ENCODE peak calls at places on chromosome 12, in eight cellular contexts. One of them, this sample, is unnamed.

GRCh38 chr12:38586652-38587219 is 270.2 kb downstream of the ALG10B start:
- DNase-seq in endothelial cell: no peak
- DNase-seq in NCI-H1092: no peak
- DNase-seq in BJ: no peak
- DNase-seq in GF-D8: no peak
- DNase-seq in stimulated activated CD8-positive, alpha-beta memory T cell treated with anti-CD3 and anti-CD28 coated beads, Interleukin-15, amount 100 ng/mL, for 4 hours: no peak
- DNase-seq in SW480: no peak
- DNase-seq in left cardiac atrium: no peak
- DNase-seq in this sample: no peak

GRCh38 chr12:8709124-8709830 is 11.5 kb downstream of the RIMKLB start:
- DNase-seq in GF-D8: no peak
- DNase-seq in NCI-H1092: no peak
- DNase-seq in stimulated activated CD8-positive, alpha-beta memory T cell treated with anti-CD3 and anti-CD28 coated beads, Interleukin-15, amount 100 ng/mL, for 4 hours: no peak
- DNase-seq in BJ: peak
- DNase-seq in left cardiac atrium: no peak
- DNase-seq in SW480: no peak
- DNase-seq in endothelial cell: no peak
- DNase-seq in this sample: no peak

GRCh38 chr12:126719886-126720666 is 1546.9 kb upstream of the TMEM132C start:
- DNase-seq in left cardiac atrium: no peak
- DNase-seq in SW480: no peak
- DNase-seq in endothelial cell: no peak
- DNase-seq in NCI-H1092: no peak
- DNase-seq in BJ: no peak
- DNase-seq in GF-D8: no peak
- DNase-seq in stimulated activated CD8-positive, alpha-beta memory T cell treated with anti-CD3 and anti-CD28 coated beads, Interleukin-15, amount 100 ng/mL, for 4 hours: no peak
- DNase-seq in this sample: no peak

GRCh38 chr12:2341871-2342270 is 289.1 kb downstream of the CACNA1C start:
- DNase-seq in stimulated activated CD8-positive, alpha-beta memory T cell treated with anti-CD3 and anti-CD28 coated beads, Interleukin-15, amount 100 ng/mL, for 4 hours: no peak
- DNase-seq in left cardiac atrium: no peak
- DNase-seq in NCI-H1092: no peak
- DNase-seq in endothelial cell: no peak
- DNase-seq in GF-D8: peak
- DNase-seq in BJ: peak
- DNase-seq in SW480: no peak
- DNase-seq in this sample: peak

GRCh38 chr12:59383426-59383822 is 212.4 kb upstream of the SLC16A7 start:
- DNase-seq in SW480: no peak
- DNase-seq in stimulated activated CD8-positive, alpha-beta memory T cell treated with anti-CD3 and anti-CD28 coated beads, Interleukin-15, amount 100 ng/mL, for 4 hours: no peak
- DNase-seq in NCI-H1092: no peak
- DNase-seq in BJ: peak
- DNase-seq in endothelial cell: no peak
- DNase-seq in left cardiac atrium: no peak
- DNase-seq in GF-D8: no peak
- DNase-seq in this sample: peak

GRCh38 chr12:113802000-113802749 is 163.9 kb downstream of the RBM19 start:
- DNase-seq in GF-D8: no peak
- DNase-seq in left cardiac atrium: no peak
- DNase-seq in BJ: no peak
- DNase-seq in SW480: no peak
- DNase-seq in endothelial cell: no peak
- DNase-seq in stimulated activated CD8-positive, alpha-beta memory T cell treated with anti-CD3 and anti-CD28 coated beads, Interleukin-15, amount 100 ng/mL, for 4 hours: no peak
- DNase-seq in NCI-H1092: no peak
- DNase-seq in this sample: no peak

GRCh38 chr12:52200086-52200782 is 8.4 kb upstream of the KRT80 start:
- DNase-seq in SW480: no peak
- DNase-seq in BJ: no peak
- DNase-seq in stimulated activated CD8-positive, alpha-beta memory T cell treated with anti-CD3 and anti-CD28 coated beads, Interleukin-15, amount 100 ng/mL, for 4 hours: no peak
- DNase-seq in NCI-H1092: no peak
- DNase-seq in left cardiac atrium: peak
- DNase-seq in endothelial cell: no peak
- DNase-seq in GF-D8: no peak
- DNase-seq in this sample: no peak

GRCh38 chr12:79482921-79483320 is 207.8 kb downstream of the PAWR start:
- DNase-seq in GF-D8: no peak
- DNase-seq in SW480: no peak
- DNase-seq in stimulated activated CD8-positive, alpha-beta memory T cell treated with anti-CD3 and anti-CD28 coated beads, Interleukin-15, amount 100 ng/mL, for 4 hours: no peak
- DNase-seq in endothelial cell: no peak
- DNase-seq in NCI-H1092: no peak
- DNase-seq in left cardiac atrium: no peak
- DNase-seq in BJ: no peak
- DNase-seq in this sample: no peak

GRCh38 chr12:6936642-6937480 is 6.8 kb upstream of the RNU7-1 start:
- DNase-seq in NCI-H1092: no peak
- DNase-seq in SW480: no peak
- DNase-seq in endothelial cell: no peak
- DNase-seq in BJ: no peak
- DNase-seq in left cardiac atrium: no peak
- DNase-seq in stimulated activated CD8-positive, alpha-beta memory T cell treated with anti-CD3 and anti-CD28 coated beads, Interleukin-15, amount 100 ng/mL, for 4 hours: no peak
- DNase-seq in GF-D8: no peak
- DNase-seq in this sample: no peak

GRCh38 chr12:130104596-130105253 is 57.5 kb upstream of the FZD10 start:
- DNase-seq in SW480: no peak
- DNase-seq in stimulated activated CD8-positive, alpha-beta memory T cell treated with anti-CD3 and anti-CD28 coated beads, Interleukin-15, amount 100 ng/mL, for 4 hours: no peak
- DNase-seq in left cardiac atrium: no peak
- DNase-seq in GF-D8: no peak
- DNase-seq in BJ: no peak
- DNase-seq in NCI-H1092: no peak
- DNase-seq in endothelial cell: no peak
- DNase-seq in this sample: no peak

GRCh38 chr12:48388430-48388829 is 37.7 kb upstream of the ZNF641 start:
- DNase-seq in BJ: peak
- DNase-seq in left cardiac atrium: no peak
- DNase-seq in SW480: no peak
- DNase-seq in endothelial cell: no peak
- DNase-seq in GF-D8: no peak
- DNase-seq in stimulated activated CD8-positive, alpha-beta memory T cell treated with anti-CD3 and anti-CD28 coated beads, Interleukin-15, amount 100 ng/mL, for 4 hours: no peak
- DNase-seq in NCI-H1092: no peak
- DNase-seq in this sample: no peak

GRCh38 chr12:55728185-55728931 is 451 bp downstream of the CD63 start:
- DNase-seq in left cardiac atrium: peak
- DNase-seq in NCI-H1092: no peak
- DNase-seq in SW480: peak
- DNase-seq in GF-D8: peak
- DNase-seq in BJ: no peak
- DNase-seq in endothelial cell: peak
- DNase-seq in stimulated activated CD8-positive, alpha-beta memory T cell treated with anti-CD3 and anti-CD28 coated beads, Interleukin-15, amount 100 ng/mL, for 4 hours: no peak
- DNase-seq in this sample: no peak

GRCh38 chr12:113684908-113685512 is 213.3 kb upstream of the LHX5 start:
- DNase-seq in NCI-H1092: no peak
- DNase-seq in left cardiac atrium: no peak
- DNase-seq in BJ: no peak
- DNase-seq in endothelial cell: no peak
- DNase-seq in GF-D8: no peak
- DNase-seq in SW480: no peak
- DNase-seq in stimulated activated CD8-positive, alpha-beta memory T cell treated with anti-CD3 and anti-CD28 coated beads, Interleukin-15, amount 100 ng/mL, for 4 hours: no peak
- DNase-seq in this sample: no peak

GRCh38 chr12:25337916-25338315 is 87.2 kb upstream of the KRAS start:
- DNase-seq in NCI-H1092: no peak
- DNase-seq in endothelial cell: no peak
- DNase-seq in GF-D8: no peak
- DNase-seq in SW480: no peak
- DNase-seq in stimulated activated CD8-positive, alpha-beta memory T cell treated with anti-CD3 and anti-CD28 coated beads, Interleukin-15, amount 100 ng/mL, for 4 hours: no peak
- DNase-seq in left cardiac atrium: no peak
- DNase-seq in BJ: no peak
- DNase-seq in this sample: no peak